ENCODE peak calls at places on chromosomes 1 and 21, in seven cellular contexts. O is A549, C is ovary, W is transverse colon, D is tibial nerve, V is stomach, M is upper lobe of left lung. H is an unnamed sample. For H3K4me1, the result is how much of the 10 kb centered on the place peaks cover.

GRCh38 chr1:234313171-234313570 is 60.1 kb upstream of the COA6 start:
- DNase-seq in O (no peak), M (no peak), W (no peak), C (no peak), V (no peak), D (no peak), H (no peak)

GRCh38 chr1:86194491-86195034 is 38.0 kb upstream of the COL24A1 start:
- DNase-seq in W (no peak), D (no peak), C (no peak), O (no peak), V (no peak), M (no peak), H (no peak)

GRCh38 chr21:15617968-15618367 is 111.8 kb upstream of the USP25 start:
- DNase-seq in D (no peak), O (peak), M (no peak), C (no peak), V (no peak), W (no peak), H (no peak)

GRCh38 chr1:109667452-109668122 is at the start of gene GSTM2:
- DNase-seq in V (peak), C (peak), W (peak), D (peak), M (peak), O (peak), H (peak)

GRCh38 chr1:154502066-154502741 is at the start of the genes SHE and TDRD10:
- DNase-seq in O (no peak), V (no peak), D (no peak), M (peak), W (peak), C (peak), H (no peak)

GRCh38 chr1:33346921-33347649 is 26.2 kb upstream of the A3GALT2 start:
- DNase-seq in W (peak), V (peak), C (no peak), D (no peak), O (peak), M (peak), H (peak)

GRCh38 chr1:106290805-106291537 is 765.5 kb upstream of the PRMT6 start:
- DNase-seq in O (no peak), M (no peak), D (no peak), W (no peak), V (no peak), C (no peak), H (no peak)

GRCh38 chr1:161486806-161487482 is 18.3 kb upstream of the FCGR2A start:
- DNase-seq in D (peak), C (no peak), M (no peak), W (peak), V (no peak), O (peak), H (no peak)

GRCh38 chr1:114641377-114641776 is 28.5 kb downstream of the DENND2C start:
- DNase-seq in M (no peak), W (no peak), C (no peak), V (no peak), O (no peak), D (no peak), H (no peak)

GRCh38 chr1:24992761-24993211 is 62.7 kb upstream of the RUNX3 start:
- DNase-seq in W (no peak), O (no peak), V (no peak), C (no peak), M (no peak), D (no peak), H (no peak)

GRCh38 chr1:24990796-24991195 is 60.7 kb upstream of the RUNX3 start:
- DNase-seq in O (no peak), C (no peak), M (no peak), W (no peak), V (no peak), D (no peak), H (no peak)

GRCh38 chr1:24990136-24990535 is 60.1 kb upstream of the RUNX3 start:
- DNase-seq in M (no peak), W (no peak), O (no peak), D (no peak), C (no peak), V (no peak), H (no peak)

GRCh38 chr1:24992124-24992760 is 62.2 kb upstream of the RUNX3 start:
- DNase-seq in D (no peak), O (no peak), M (no peak), C (no peak), W (no peak), V (no peak), H (no peak)

GRCh38 chr1:24991242-24992037 is 61.4 kb upstream of the RUNX3 start:
- DNase-seq in C (no peak), M (no peak), D (no peak), V (no peak), W (no peak), O (no peak), H (no peak)
- H3K4me1 ChIP-seq in C (under half), M (under half), D (under half), V (under half), W (under half), O (under half), H (under half)

GRCh38 chr1:25716320-25716719 is 83.7 kb upstream of the SELENON start:
- DNase-seq in V (no peak), D (no peak), M (no peak), C (no peak), W (no peak), O (no peak), H (no peak)
- TF ChIP-seq POLR2A in V (no peak), D (no peak), M (no peak), C (no peak), W (no peak), O (no peak), H (no peak)

GRCh38 chr21:42607525-42608102 is 45.8 kb upstream of the PDE9A start:
- DNase-seq in M (peak), W (no peak), O (no peak), C (no peak), D (no peak), V (no peak), H (no peak)
- TF ChIP-seq EP300 in M (peak), W (no peak), O (no peak), C (no peak), D (no peak), V (no peak), H (no peak)

DNA sequence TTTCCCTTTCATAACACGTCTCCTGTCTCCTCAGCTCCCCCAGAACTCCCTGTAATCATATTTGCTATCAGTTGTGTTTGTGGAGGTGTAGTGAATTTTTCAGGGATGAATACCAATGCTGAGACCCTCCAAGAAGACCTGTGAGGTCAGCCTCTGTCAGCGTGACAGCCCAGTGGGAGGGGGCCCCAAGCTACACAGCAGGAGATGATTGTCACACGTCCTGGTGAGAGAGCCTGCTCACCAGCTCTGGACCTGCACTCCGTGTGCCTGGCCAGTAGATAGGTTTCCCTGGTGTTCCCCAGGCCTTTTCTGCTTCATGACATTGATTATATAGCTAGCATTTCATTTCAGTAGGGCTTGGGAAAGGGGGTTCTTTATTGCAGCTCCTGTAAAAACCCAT is 421.5 kb downstream of the KIF26B start:
- DNase-seq in D (no peak), M (no peak), C (no peak), O (no peak), W (no peak), V (no peak), H (no peak)
- H3K4me1 ChIP-seq in D (under half), M (under half), C (under half), O (under half), W (under half), V (under half), H (under half)

DNA sequence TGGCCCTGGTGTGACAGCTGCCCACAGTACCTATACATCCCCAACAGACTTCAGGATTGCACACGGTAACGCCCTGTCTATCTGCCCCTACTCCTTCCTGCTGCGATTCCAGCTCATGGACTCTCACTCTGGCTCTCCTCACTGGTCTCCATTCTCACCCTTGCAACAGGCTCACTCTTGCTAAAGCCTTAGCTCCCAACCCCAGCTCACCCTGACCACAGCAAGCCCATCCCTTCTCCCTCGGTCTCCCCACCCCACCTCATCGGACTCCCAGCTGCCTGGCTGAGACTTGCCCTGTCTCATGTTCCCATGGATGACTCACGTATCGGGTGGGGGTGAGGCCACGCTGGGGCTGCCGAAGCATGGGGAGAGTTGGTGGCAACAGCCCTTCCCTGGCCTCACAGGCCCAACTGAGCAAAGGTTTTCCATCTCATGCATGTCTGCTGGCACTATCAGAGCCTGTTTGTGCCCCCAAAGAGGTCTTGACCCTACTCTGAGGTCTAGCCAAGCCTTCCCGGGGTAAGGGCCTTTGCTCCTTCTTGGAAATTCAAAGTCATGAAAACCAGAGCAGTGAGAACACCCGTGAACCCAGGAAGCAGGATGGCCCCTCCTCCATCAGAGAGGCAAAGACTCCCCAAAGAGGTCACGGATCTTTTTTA is 7.1 kb downstream of the PHLDA3 start:
- DNase-seq in V (peak), C (peak), D (peak), W (peak), O (peak), M (peak), H (peak)
- TF ChIP-seq POLR2A in V (no peak), C (no peak), D (no peak), W (no peak), O (no peak), M (no peak), H (no peak)

DNA sequence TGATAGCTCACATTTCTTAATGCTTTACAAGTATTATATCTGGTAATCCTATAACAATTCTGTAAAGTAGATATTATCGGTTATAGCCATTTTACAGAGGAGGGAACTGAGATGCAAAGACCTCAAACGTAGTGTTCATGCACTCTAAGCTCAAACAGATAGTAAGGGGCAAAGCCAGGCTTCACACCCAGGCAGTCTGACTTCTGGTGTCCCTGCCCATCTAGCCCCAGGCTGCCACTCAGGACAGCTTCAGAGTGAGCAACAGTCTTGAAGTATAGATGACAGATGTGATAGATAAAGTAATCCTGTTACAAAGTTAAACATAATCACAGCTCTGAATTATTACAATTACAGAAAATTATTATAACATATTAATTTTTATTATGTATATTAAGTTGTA is 6.2 kb upstream of the TRAF3IP3 start:
- DNase-seq in C (no peak), D (no peak), V (no peak), W (no peak), M (no peak), O (no peak), H (no peak)
- TF ChIP-seq EP300 in C (no peak), D (no peak), V (no peak), W (no peak), M (no peak), O (no peak), H (no peak)

GRCh38 chr1:63790989-63791388 is 17.2 kb downstream of the ROR1 start:
- DNase-seq in D (no peak), W (no peak), C (no peak), V (no peak), M (no peak), O (no peak), H (no peak)
- H3K4me1 ChIP-seq in D (under half), W (under half), C (under half), V (under half), M (under half), O (under half), H (under half)

GRCh38 chr1:2298685-2299673 is 70.9 kb downstream of the SKI start:
- DNase-seq in V (no peak), O (no peak), W (no peak), D (no peak), C (no peak), M (peak), H (no peak)

GRCh38 chr1:2300004-2300771 is 72.1 kb downstream of the SKI start:
- DNase-seq in D (no peak), O (no peak), V (peak), W (peak), C (no peak), M (peak), H (no peak)

GRCh38 chr1:2302292-2302925 is 74.3 kb downstream of the SKI start:
- DNase-seq in V (no peak), D (no peak), W (no peak), O (no peak), M (no peak), C (no peak), H (no peak)

GRCh38 chr1:2301607-2302291 is 73.6 kb downstream of the SKI start:
- DNase-seq in W (no peak), O (no peak), V (no peak), M (no peak), C (no peak), D (no peak), H (no peak)

GRCh38 chr1:2300851-2301606 is 72.9 kb downstream of the SKI start:
- DNase-seq in O (no peak), M (peak), C (no peak), V (peak), W (peak), D (peak), H (peak)
- TF ChIP-seq POLR2A in O (no peak), M (peak), C (no peak), V (no peak), W (peak), D (no peak), H (no peak)

H was measured in sigmoid colon.